ENCODE peak calls at places on chromosome 13, in six cellular contexts. W is NCI-H1417 treated with DMSO at 0.1 percent for 48 hours; G is RWPE1; M is HT1080; B is endodermal cell; Z is stimulated activated naive CD8-positive, alpha-beta T cell treated with anti-CD3 and anti-CD28 coated beads, Interleukin-15, amount 100 ng/mL, for 72 hours. I is an unnamed sample.

GRCh38 chr13:77339408-77339807 is 12.5 kb upstream of the MYCBP2 start:
- DNase-seq in B (no peak), M (no peak), G (no peak), Z (no peak), W (no peak), I (peak)

GRCh38 chr13:101452519-101453485 is at the start of gene ITGBL1:
- DNase-seq in Z (no peak), B (peak), M (peak), W (no peak), G (no peak), I (peak)

GRCh38 chr13:29706923-29707322 is 111.4 kb upstream of the SLC7A1 start:
- DNase-seq in M (no peak), W (no peak), G (no peak), Z (no peak), B (no peak), I (no peak)

GRCh38 chr13:106318941-106319411 is 216.5 kb downstream of the EFNB2 start:
- DNase-seq in M (peak), B (peak), W (no peak), G (peak), Z (no peak), I (no peak)

GRCh38 chr13:106088094-106088493 is 447.4 kb downstream of the EFNB2 start:
- DNase-seq in W (no peak), M (peak), Z (no peak), B (no peak), G (no peak), I (no peak)

GRCh38 chr13:82344867-82345266 is 1537.4 kb downstream of the SLITRK1 start:
- DNase-seq in G (no peak), B (no peak), W (no peak), M (no peak), Z (no peak), I (no peak)

GRCh38 chr13:30108913-30109237 is 198.5 kb downstream of the KATNAL1 start:
- DNase-seq in Z (no peak), G (peak), W (peak), B (no peak), M (no peak), I (no peak)

GRCh38 chr13:100506154-100506553 is 82.4 kb downstream of the GGACT start:
- DNase-seq in M (no peak), B (no peak), W (no peak), G (no peak), Z (peak), I (peak)

GRCh38 chr13:111406636-111407035 is 86.2 kb downstream of the TEX29 start:
- DNase-seq in M (no peak), B (no peak), Z (no peak), W (no peak), G (no peak), I (no peak)

GRCh38 chr13:72295173-72295572 is 428.2 kb upstream of the DACH1 start:
- DNase-seq in B (no peak), W (no peak), M (no peak), Z (no peak), G (no peak), I (no peak)